ENCODE peak calls at places on chromosome 13, in seven cellular contexts. P is transverse colon, V is sigmoid colon, B is suprapubic skin, U is stomach, Z is ovary, R is A549. G is an unnamed sample.

GRCh38 chr13:49569993-49570689 is 15.2 kb downstream of the RCBTB1 start:
- DNase-seq in P (no peak), V (no peak), B (no peak), U (no peak), Z (no peak), R (no peak), G (no peak)

GRCh38 chr13:85666356-85666755 is 132.9 kb downstream of the SLITRK6 start:
- DNase-seq in P (no peak), V (no peak), B (no peak), U (no peak), Z (no peak), R (no peak), G (no peak)

GRCh38 chr13:113666951-113667701 is at the start of gene GRK1:
- DNase-seq in P (peak), V (peak), B (peak), U (peak), Z (peak), R (no peak), G (peak)

GRCh38 chr13:75685239-75685697 is 49.1 kb downstream of the LMO7 start:
- DNase-seq in P (no peak), V (no peak), B (no peak), U (no peak), Z (no peak), R (no peak), G (no peak)

GRCh38 chr13:107864543-107865460 is 350.5 kb downstream of the LIG4 start:
- DNase-seq in P (no peak), V (no peak), B (no peak), U (no peak), Z (no peak), R (no peak), G (peak)

GRCh38 chr13:93226065-93226622 is 463 bp upstream of the GPC6 start:
- DNase-seq in P (no peak), V (no peak), B (no peak), U (no peak), Z (no peak), R (no peak), G (no peak)

GRCh38 chr13:108950333-108951010 is 321.1 kb downstream of the MYO16 start:
- DNase-seq in P (no peak), V (no peak), B (no peak), U (no peak), Z (no peak), R (no peak), G (no peak)

GRCh38 chr13:31042501-31043165 is 110.2 kb downstream of the TEX26 start:
- DNase-seq in P (no peak), V (no peak), B (no peak), U (no peak), Z (no peak), R (no peak), G (no peak)

GRCh38 chr13:94178625-94179244 is 300.7 kb downstream of the DCT start:
- DNase-seq in P (no peak), V (no peak), B (no peak), U (no peak), Z (no peak), R (no peak), G (no peak)

GRCh38 chr13:102774596-102775375 is 1.2 kb upstream of the TEX30 start:
- DNase-seq in P (no peak), V (no peak), B (no peak), U (no peak), Z (no peak), R (no peak), G (no peak)

GRCh38 chr13:77565635-77566034 is 30.1 kb downstream of the SCEL start:
- DNase-seq in P (no peak), V (no peak), B (no peak), U (no peak), Z (no peak), R (peak), G (no peak)

GRCh38 chr13:38494445-38494844 is 144.8 kb downstream of the UFM1 start:
- DNase-seq in P (no peak), V (no peak), B (no peak), U (no peak), Z (no peak), R (no peak), G (no peak)

GRCh38 chr13:41050041-41050440 is 11.3 kb upstream of the WBP4 start:
- DNase-seq in P (no peak), V (no peak), B (no peak), U (no peak), Z (no peak), R (no peak), G (no peak)

GRCh38 chr13:68736961-68737360 is 1370.7 kb upstream of the ATXN8OS start:
- DNase-seq in P (no peak), V (no peak), B (no peak), U (no peak), Z (no peak), R (no peak), G (no peak)

GRCh38 chr13:71873418-71874276 is 6.6 kb upstream of the DACH1 start:
- DNase-seq in P (no peak), V (no peak), B (no peak), U (no peak), Z (no peak), R (no peak), G (no peak)

GRCh38 chr13:52159159-52159982 is at the start of gene NEK3:
- DNase-seq in P (peak), V (peak), B (peak), U (peak), Z (peak), R (peak), G (peak)

GRCh38 chr13:99875391-99875790 is 96.2 kb downstream of the ZIC5 start:
- DNase-seq in P (no peak), V (no peak), B (no peak), U (no peak), Z (no peak), R (no peak), G (no peak)

GRCh38 chr13:30616927-30617314 is 799 bp upstream of the USPL1 start:
- DNase-seq in P (peak), V (peak), B (peak), U (peak), Z (peak), R (peak), G (peak)

GRCh38 chr13:91369432-91369831 is 21.9 kb downstream of the MIR17HG start:
- DNase-seq in P (no peak), V (no peak), B (no peak), U (no peak), Z (no peak), R (no peak), G (no peak)

DNA sequence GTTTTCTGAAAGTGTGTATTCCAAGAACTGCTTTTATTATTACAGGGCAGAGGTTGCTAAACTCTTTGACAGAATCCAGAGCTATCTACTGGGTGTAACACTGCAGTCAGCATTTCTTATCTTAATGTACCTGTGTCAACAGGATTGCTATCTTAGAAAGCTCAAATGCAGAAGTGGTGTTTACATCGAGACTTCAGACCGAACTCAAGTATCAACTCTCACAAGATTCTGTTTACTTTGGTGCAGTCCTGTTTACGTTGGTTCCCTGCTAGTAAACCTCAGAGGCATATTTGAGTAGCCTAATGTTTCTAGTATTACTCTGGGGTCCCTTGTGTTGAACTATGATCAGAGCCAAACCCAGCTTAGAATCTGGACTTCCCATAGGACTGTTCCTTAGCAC is 20.5 kb downstream of the SLC15A1 start:
- DNase-seq in P (no peak), V (no peak), B (no peak), U (no peak), Z (no peak), R (no peak), G (no peak)
- H3K4me3 ChIP-seq in P (no peak), V (no peak), B (no peak), U (no peak), Z (no peak), R (no peak), G (no peak)

DNA sequence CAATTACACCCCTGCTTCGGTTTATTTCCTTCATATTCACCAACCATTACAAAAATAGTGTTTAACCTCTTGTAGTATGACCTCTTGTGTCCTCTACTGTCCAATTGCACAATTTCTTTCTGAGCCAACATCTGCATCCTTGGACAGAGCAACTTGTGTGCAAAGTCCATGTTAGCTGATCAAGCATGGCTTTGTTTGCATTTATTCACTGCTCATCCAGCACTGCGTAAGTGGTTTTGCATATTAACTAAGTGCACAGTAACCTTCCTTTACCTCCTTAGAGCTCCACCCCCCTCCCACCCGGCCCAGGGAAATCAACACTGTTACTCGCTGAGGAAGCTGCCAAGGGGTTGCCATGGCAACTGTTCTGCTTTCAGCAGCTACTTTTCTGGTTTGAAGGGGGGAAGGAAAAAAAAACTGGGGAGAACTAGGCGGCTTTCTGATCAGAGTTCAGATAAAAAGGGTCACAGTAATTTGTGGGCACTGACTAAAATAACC is 153.5 kb upstream of the KLF12 start:
- DNase-seq in P (peak), V (peak), B (peak), U (peak), Z (peak), R (no peak), G (peak)
- TF ChIP-seq EP300 in P (no peak), V (no peak), B (no peak), U (no peak), Z (no peak), R (no peak), G (no peak)

DNA sequence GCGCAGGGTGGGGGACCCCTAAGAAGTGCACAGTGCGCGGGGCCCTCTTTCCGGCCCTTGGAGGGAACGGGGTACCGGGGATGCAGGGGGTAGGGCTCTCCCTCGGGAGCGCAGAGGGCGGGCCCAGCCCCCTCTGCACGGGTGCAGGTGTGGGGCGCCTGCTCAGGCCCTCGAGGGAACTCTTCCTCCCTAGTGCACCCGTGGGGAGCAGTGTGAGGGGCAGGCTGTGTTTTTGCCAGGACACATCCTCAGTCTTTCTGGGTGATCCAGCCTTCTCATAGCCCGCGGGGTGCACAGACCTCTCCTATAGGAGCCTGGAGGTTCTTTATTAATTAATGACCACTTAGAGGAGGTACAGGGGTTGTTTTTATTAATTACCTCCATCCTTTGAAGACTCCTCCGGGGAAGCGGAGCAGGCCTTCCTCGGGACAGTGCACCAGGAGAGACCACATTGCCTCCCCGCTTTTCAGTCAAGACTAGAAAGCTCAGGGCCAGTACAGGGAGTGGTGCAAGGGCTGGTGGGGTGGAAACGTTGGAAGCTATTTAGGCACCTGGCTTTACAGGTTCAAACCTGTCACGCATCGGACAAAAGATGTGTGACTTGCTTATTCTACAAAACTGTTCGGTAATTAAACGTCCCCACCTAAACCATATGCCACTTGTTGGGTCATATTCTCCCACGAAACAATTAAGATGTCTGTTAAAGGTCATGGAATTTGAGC is 598 bp upstream of the GJB6 start:
- DNase-seq in P (no peak), V (no peak), B (no peak), U (no peak), Z (no peak), R (no peak), G (no peak)
- H3K4me3 ChIP-seq in P (no peak), V (no peak), B (peak), U (peak), Z (no peak), R (peak), G (no peak)

GRCh38 chr13:44732503-44733098 is 156.5 kb upstream of the TSC22D1 start:
- DNase-seq in P (no peak), V (no peak), B (no peak), U (peak), Z (no peak), R (no peak), G (no peak)
- TF ChIP-seq EP300 in P (no peak), V (no peak), B (no peak), U (no peak), Z (no peak), R (no peak), G (no peak)

GRCh38 chr13:23899555-23899954 is 2.3 kb upstream of the C1QTNF9B start:
- DNase-seq in P (no peak), V (no peak), B (no peak), U (no peak), Z (no peak), R (no peak), G (peak)
- H3K4me3 ChIP-seq in P (no peak), V (no peak), B (no peak), U (no peak), Z (no peak), R (no peak), G (no peak)

GRCh38 chr13:28753208-28753892 is 34.6 kb upstream of the SLC46A3 start:
- DNase-seq in P (peak), V (peak), B (no peak), U (peak), Z (no peak), R (peak), G (peak)
- TF ChIP-seq EP300 in P (no peak), V (no peak), B (no peak), U (no peak), Z (no peak), R (no peak), G (peak)